ENCODE peak calls at places on chromosomes 3 and 15, in six cellular contexts. W is AG10803; B is activated B cell treated with CpG ODN at 0.5 μM for 24 hours; I is K562; G is CD4-positive, alpha-beta T cell; X is fibroblast of pulmonary artery. C is an unnamed sample.

GRCh38 chr3:42264399-42265058 is 1.5 kb downstream of the CCK start:
- DNase-seq in W (peak), B (no peak), I (peak), G (no peak), X (peak), C (no peak)

GRCh38 chr3:138850151-138850550 is 15.4 kb upstream of the PIK3CB start:
- DNase-seq in W (no peak), B (no peak), I (no peak), G (no peak), X (peak), C (no peak)

GRCh38 chr3:72383896-72384295 is 464.3 kb downstream of the SHQ1 start:
- DNase-seq in W (no peak), B (no peak), I (no peak), G (no peak), X (no peak), C (no peak)

GRCh38 chr3:11907667-11908660 is 61.3 kb upstream of the TAMM41 start:
- DNase-seq in W (peak), B (no peak), I (no peak), G (no peak), X (peak), C (no peak)

GRCh38 chr3:79032686-79033318 is 735.0 kb downstream of the ROBO1 start:
- DNase-seq in W (peak), B (no peak), I (no peak), G (no peak), X (peak), C (no peak)

GRCh38 chr15:64897345-64897985 is 14.2 kb upstream of the ANKDD1A start:
- DNase-seq in W (peak), B (no peak), I (no peak), G (no peak), X (peak), C (no peak)

GRCh38 chr3:194136519-194137313 is 768 bp downstream of the HES1 start:
- DNase-seq in W (peak), B (peak), I (no peak), G (no peak), X (peak), C (peak)

GRCh38 chr3:21902956-21903355 is 151.9 kb upstream of the ZNF385D start:
- DNase-seq in W (no peak), B (no peak), I (no peak), G (no peak), X (no peak), C (no peak)

GRCh38 chr3:128620268-128620691 is 30.3 kb downstream of the RPN1 start:
- DNase-seq in W (no peak), B (no peak), I (no peak), G (no peak), X (no peak), C (no peak)

GRCh38 chr3:30779686-30780287 is 114.7 kb downstream of the GADL1 start:
- DNase-seq in W (peak), B (no peak), I (no peak), G (no peak), X (peak), C (no peak)

GRCh38 chr15:101332061-101332467 is 37.0 kb upstream of the SNRPA1 start:
- DNase-seq in W (no peak), B (no peak), I (no peak), G (no peak), X (no peak), C (no peak)

GRCh38 chr3:122100591-122101491 is 45.7 kb downstream of the CD86 start:
- DNase-seq in W (no peak), B (no peak), I (no peak), G (no peak), X (peak), C (no peak)

GRCh38 chr3:176920806-176921205 is 276.5 kb downstream of the TBL1XR1 start:
- DNase-seq in W (no peak), B (no peak), I (no peak), G (no peak), X (no peak), C (no peak)

GRCh38 chr3:76651784-76652183 is 388.1 kb upstream of the ROBO2 start:
- DNase-seq in W (no peak), B (no peak), I (no peak), G (no peak), X (no peak), C (no peak)

GRCh38 chr3:85890043-85890555 is 931.3 kb downstream of the CADM2 start:
- DNase-seq in W (no peak), B (no peak), I (no peak), G (no peak), X (no peak), C (no peak)

GRCh38 chr3:172305552-172305951 is 142.7 kb downstream of the GHSR start:
- DNase-seq in W (peak), B (no peak), I (no peak), G (no peak), X (peak), C (no peak)

GRCh38 chr3:71101014-71101413 is 482.5 kb downstream of the FOXP1 start:
- DNase-seq in W (peak), B (no peak), I (no peak), G (no peak), X (peak), C (no peak)

GRCh38 chr15:96330064-96330449 is 443 bp upstream of the NR2F2 start:
- DNase-seq in W (peak), B (no peak), I (no peak), G (no peak), X (peak), C (peak)

GRCh38 chr15:61689067-61689466 is 371.2 kb downstream of the VPS13C start:
- DNase-seq in W (no peak), B (no peak), I (no peak), G (no peak), X (no peak), C (no peak)

GRCh38 chr15:98123834-98124233 is 163.3 kb downstream of the ARRDC4 start:
- DNase-seq in W (peak), B (no peak), I (no peak), G (no peak), X (no peak), C (no peak)

GRCh38 chr3:71602256-71602655 is 18.7 kb upstream of the FOXP1 start:
- DNase-seq in W (no peak), B (no peak), I (no peak), G (no peak), X (no peak), C (no peak)

GRCh38 chr15:75203017-75203907 is 1.6 kb downstream of the C15orf39 start:
- DNase-seq in W (peak), B (no peak), I (no peak), G (no peak), X (peak), C (no peak)

GRCh38 chr3:88912294-88913014 is 195.0 kb upstream of the EPHA3 start:
- DNase-seq in W (no peak), B (no peak), I (no peak), G (no peak), X (no peak), C (no peak)

GRCh38 chr15:35557012-35557411 is 11.0 kb upstream of the DPH6 start:
- DNase-seq in W (no peak), B (no peak), I (no peak), G (no peak), X (no peak), C (no peak)

DNA sequence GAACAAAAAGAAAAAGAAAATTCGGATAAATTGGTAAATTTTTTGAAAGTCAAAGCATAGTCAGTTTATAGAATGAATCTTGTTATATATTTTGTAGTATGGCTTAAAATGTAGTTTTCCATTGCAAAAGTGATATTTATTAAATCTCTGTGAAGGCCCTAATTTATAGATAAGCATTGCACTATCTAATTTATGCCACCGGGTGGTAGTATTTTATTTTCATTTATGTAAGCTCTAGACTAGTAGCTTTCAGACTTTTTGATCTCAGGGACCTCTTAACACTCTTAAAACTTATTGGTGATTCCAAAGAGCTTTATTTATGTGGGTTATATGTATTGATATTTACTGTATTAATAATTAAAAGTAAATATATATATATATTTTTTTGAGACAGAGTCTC is 133.9 kb upstream of the LRRFIP2 start:
- DNase-seq in W (peak), B (no peak), I (peak), G (no peak), X (peak), C (no peak)
- TF ChIP-seq CTCF in W (peak), B (no peak), I (no peak), G (peak), X (peak), C (peak)

DNA sequence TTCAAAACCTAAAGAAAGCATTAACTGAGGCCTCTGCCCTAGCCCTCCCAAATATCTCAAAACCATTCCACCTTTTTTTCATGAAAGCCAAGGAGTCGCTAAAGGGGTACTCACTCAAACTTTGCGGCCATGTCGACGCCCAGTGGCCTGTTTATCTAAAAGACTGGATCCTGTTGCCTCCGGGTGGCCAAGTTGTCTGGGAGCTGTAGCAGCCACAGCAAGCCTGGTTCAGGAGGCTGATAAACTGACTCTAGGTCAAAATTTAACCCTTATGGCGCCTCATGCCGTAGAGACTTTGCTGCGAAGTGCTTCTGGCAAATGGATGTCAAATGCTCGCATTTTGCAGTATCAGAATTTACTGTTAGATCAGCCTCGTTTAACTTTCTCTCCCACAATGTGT is 39.5 kb downstream of the ZBTB11 start:
- DNase-seq in W (no peak), B (no peak), I (no peak), G (no peak), X (no peak), C (no peak)
- TF ChIP-seq CTCF in W (no peak), B (no peak), I (no peak), G (no peak), X (no peak), C (no peak)

DNA sequence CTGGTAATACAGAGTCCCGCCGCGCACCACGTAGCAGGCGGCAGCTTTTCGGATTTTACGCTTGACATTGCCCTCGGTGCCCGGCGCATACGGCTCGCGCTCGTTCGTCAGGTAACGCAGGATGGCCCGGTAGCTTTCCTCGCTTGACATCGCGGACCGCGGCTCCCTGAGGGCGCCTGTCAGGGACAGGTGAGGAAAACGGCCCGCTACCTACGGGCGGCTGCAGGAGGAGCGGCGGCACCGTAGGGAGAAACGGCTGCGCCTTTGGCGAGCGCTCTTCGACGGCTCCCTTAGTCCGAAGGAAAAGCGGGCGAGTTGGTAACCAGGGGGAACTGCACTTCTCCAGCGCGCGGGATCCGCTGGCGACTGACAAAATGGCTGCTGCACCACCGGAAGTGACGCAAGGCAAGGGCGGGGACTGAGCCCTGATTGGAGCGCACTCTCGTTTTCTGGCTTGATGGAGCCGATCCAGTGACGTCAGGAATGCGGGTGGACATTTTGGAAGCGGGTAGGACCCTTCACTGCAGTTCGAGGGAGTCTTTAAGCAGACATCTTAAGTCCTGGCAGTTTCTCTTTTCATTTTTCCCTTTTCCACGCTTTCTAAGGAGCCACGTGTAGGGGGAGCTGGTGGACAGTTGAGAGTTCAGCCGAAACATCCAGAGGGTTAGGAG is at the start of gene ZBTB11:
- DNase-seq in W (peak), B (peak), I (peak), G (peak), X (peak), C (peak)
- TF ChIP-seq CTCF in W (peak), B (no peak), I (peak), G (no peak), X (peak), C (no peak)

DNA sequence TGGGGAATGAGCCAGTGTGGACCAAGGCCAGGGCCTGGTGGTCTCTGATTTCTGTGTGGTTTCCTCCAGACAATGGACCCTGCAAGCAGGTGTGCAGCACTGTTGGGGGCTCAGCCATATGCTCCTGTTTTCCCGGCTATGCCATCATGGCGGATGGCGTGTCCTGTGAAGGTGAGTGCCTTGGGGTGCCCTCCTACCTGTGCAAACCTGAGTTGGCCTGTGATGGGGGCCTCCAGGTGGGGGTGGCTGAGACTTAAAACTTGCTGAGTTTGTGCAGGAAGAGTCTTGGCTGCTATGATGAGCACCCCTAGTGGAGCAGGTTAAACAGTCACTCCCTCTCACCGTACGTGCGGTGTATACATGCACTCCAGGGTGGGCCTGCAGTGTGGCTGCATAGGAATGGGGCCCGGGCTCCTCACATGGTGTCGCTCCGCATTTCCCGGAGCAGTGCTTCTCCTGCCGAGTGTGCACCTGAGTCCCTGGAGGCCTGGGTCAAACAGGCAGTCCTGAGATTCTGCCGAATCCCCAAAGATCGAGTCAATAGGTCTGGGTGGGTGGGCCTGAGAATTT is 70.8 kb downstream of the FBLN2 start:
- DNase-seq in W (no peak), B (no peak), I (peak), G (no peak), X (no peak), C (no peak)
- TF ChIP-seq CTCF in W (no peak), B (no peak), I (peak), G (no peak), X (no peak), C (no peak)

C was measured in natural killer cell.